ENCODE peak calls at places on chromosomes 13 and 19, in seven cellular contexts. C is HT-29; W is AG10803; H is NCI-H146; V is CD8-positive, alpha-beta T cell; E is fibroblast of the aortic adventitia; L is T-cell. P is an unnamed sample.

GRCh38 chr13:98504371-98504963 is 72.4 kb downstream of the STK24 start:
- DNase-seq in H (no peak), W (no peak), L (no peak), V (no peak), E (no peak), C (no peak), P (peak; percentile 28)

GRCh38 chr13:83350569-83350968 is 531.7 kb downstream of the SLITRK1 start:
- DNase-seq in V (no peak), L (no peak), C (no peak), H (no peak), W (peak; percentile 30), E (peak; percentile 30), P (no peak)

GRCh38 chr19:9936151-9937000 is at the start of gene OLFM2:
- DNase-seq in H (peak; percentile 23), C (no peak), W (no peak), E (no peak), L (no peak), V (no peak), P (no peak)

GRCh38 chr13:112760440-112760839 is 70.6 kb downstream of the ATP11A start:
- DNase-seq in L (no peak), C (no peak), E (peak; percentile 55), W (no peak), H (peak; percentile 26), V (no peak), P (no peak)

GRCh38 chr13:84609716-84610115 is 727.4 kb upstream of the SLITRK1 start:
- DNase-seq in W (peak; percentile 4), H (no peak), L (no peak), E (peak; percentile 49), V (no peak), C (no peak), P (no peak)

GRCh38 chr13:46526763-46527162 is 26.2 kb upstream of the LRCH1 start:
- DNase-seq in L (no peak), W (no peak), C (no peak), H (no peak), E (no peak), V (no peak), P (no peak)

GRCh38 chr19:41223431-41224234 is 4.6 kb downstream of the AXL start:
- DNase-seq in C (peak; percentile 60), W (peak; percentile 83), V (no peak), L (no peak), H (no peak), E (peak; percentile 77), P (no peak)

GRCh38 chr13:29436291-29436690 is 159.2 kb downstream of the SLC7A1 start:
- DNase-seq in C (no peak), L (no peak), H (no peak), V (no peak), E (peak; percentile 79), W (peak; percentile 70), P (no peak)

GRCh38 chr13:49652691-49653305 is 24.5 kb downstream of the ARL11 start:
- DNase-seq in C (peak; percentile 83), W (peak; percentile 37), H (peak; percentile 82), E (no peak), V (no peak), L (no peak), P (no peak)

GRCh38 chr19:31332096-31332495 is 17.1 kb downstream of the TSHZ3 start:
- DNase-seq in H (no peak), W (peak; percentile 63), L (no peak), C (no peak), V (no peak), E (no peak), P (no peak)

GRCh38 chr19:1267441-1268391 is 1.4 kb upstream of the CIRBP start:
- DNase-seq in W (no peak), E (no peak), C (no peak), L (no peak), V (no peak), H (peak; percentile 28), P (peak; percentile 67)

GRCh38 chr19:16702123-16702522 is 17.5 kb upstream of the NWD1 start:
- DNase-seq in L (no peak), E (peak; percentile 88), W (peak; percentile 81), H (no peak), V (no peak), C (no peak), P (no peak)

GRCh38 chr19:30131246-30131645 is 189.2 kb downstream of the URI1 start:
- DNase-seq in E (no peak), L (no peak), H (no peak), W (no peak), V (no peak), C (no peak), P (no peak)

GRCh38 chr19:38691938-38692457 is 44.5 kb downstream of the ACTN4 start:
- DNase-seq in H (no peak), V (no peak), E (peak; percentile 98), W (peak; percentile 98), L (no peak), C (no peak), P (no peak)

GRCh38 chr13:94967183-94968039 is 255.1 kb upstream of the SOX21 start:
- DNase-seq in E (peak; percentile 8), V (no peak), W (no peak), C (no peak), L (no peak), H (peak; percentile 43), P (no peak)

P was measured in CD4-positive, alpha-beta memory T cell.